ENCODE peak calls at places on chromosomes 3 and 15, in seven cellular contexts. F is IMR-90, I is psoas muscle, L is OCI-LY7, Y is A673, S is esophagus muscularis mucosa, C is suprapubic skin. G is an unnamed sample.

GRCh38 chr3:135944831-135945230 is 20.7 kb upstream of the PPP2R3A start:
- DNase-seq in Y (peak; percentile 14), C (no peak), I (no peak), L (no peak), S (no peak), F (peak; percentile 55), G (no peak)

GRCh38 chr15:82750831-82751181 is 41.1 kb upstream of the AP3B2 start:
- DNase-seq in L (peak; percentile 71), Y (no peak), I (peak; percentile 63), C (no peak), F (no peak), S (no peak), G (no peak)

GRCh38 chr15:98900382-98900781 is 107.2 kb downstream of the PGPEP1L start:
- DNase-seq in S (no peak), L (no peak), Y (no peak), F (peak; percentile 70), I (no peak), C (no peak), G (no peak)

GRCh38 chr3:72887723-72888545 is at the start of gene GXYLT2:
- DNase-seq in Y (peak; percentile 76), F (peak; percentile 71), L (peak; percentile 2), C (peak; percentile 75), S (no peak), I (peak; percentile 70), G (peak; percentile 55)

GRCh38 chr3:85148056-85148455 is 189.3 kb downstream of the CADM2 start:
- DNase-seq in F (no peak), L (no peak), C (no peak), I (no peak), S (no peak), Y (no peak), G (no peak)

GRCh38 chr3:169953462-169954141 is 13.0 kb upstream of the SEC62 start:
- DNase-seq in F (no peak), Y (no peak), I (no peak), C (no peak), L (no peak), S (no peak), G (no peak)

GRCh38 chr3:115800489-115801080 is 177.3 kb downstream of the GAP43 start:
- DNase-seq in C (no peak), S (no peak), Y (no peak), F (peak; percentile 86), I (no peak), L (no peak), G (no peak)

GRCh38 chr3:60552581-60552980 is 698.7 kb downstream of the FHIT start:
- DNase-seq in Y (no peak), I (no peak), C (no peak), F (peak; percentile 21), S (no peak), L (no peak), G (no peak)

GRCh38 chr3:116188231-116188785 is 257.0 kb downstream of the LSAMP start:
- DNase-seq in L (no peak), F (peak; percentile 66), Y (peak; percentile 73), S (no peak), C (no peak), I (no peak), G (no peak)

GRCh38 chr15:84684092-84684491 is 26.1 kb upstream of the NMB start:
- DNase-seq in Y (peak; percentile 17), I (no peak), F (peak; percentile 53), L (no peak), C (no peak), S (no peak), G (no peak)

GRCh38 chr3:26558257-26558656 is 64.3 kb upstream of the LRRC3B start:
- DNase-seq in C (no peak), Y (no peak), L (no peak), F (no peak), S (no peak), I (no peak), G (no peak)

GRCh38 chr3:134236505-134236904 is 14.2 kb downstream of the RYK start:
- DNase-seq in F (no peak), L (no peak), I (no peak), S (no peak), C (no peak), Y (no peak), G (no peak)

GRCh38 chr3:107150675-107151074 is 226.6 kb upstream of the CCDC54 start:
- DNase-seq in Y (no peak), F (no peak), I (no peak), L (no peak), C (no peak), S (no peak), G (no peak)

GRCh38 chr3:33061782-33062181 is 35.2 kb downstream of the GLB1 start:
- DNase-seq in F (peak; percentile 83), Y (no peak), L (peak; percentile 43), S (no peak), C (no peak), I (no peak), G (no peak)

GRCh38 chr3:121999931-122000330 is 22.1 kb downstream of the ILDR1 start:
- DNase-seq in L (no peak), F (no peak), S (no peak), I (no peak), Y (no peak), C (no peak), G (no peak)

GRCh38 chr3:122000936-122001605 is 21.0 kb downstream of the ILDR1 start:
- DNase-seq in L (no peak), C (no peak), F (no peak), S (peak; percentile 55), Y (no peak), I (no peak), G (no peak)

GRCh38 chr3:122003112-122003511 is 18.9 kb downstream of the ILDR1 start:
- DNase-seq in L (peak; percentile 65), C (no peak), F (no peak), Y (no peak), S (peak; percentile 60), I (no peak), G (no peak)

GRCh38 chr3:122003596-122003995 is 18.5 kb downstream of the ILDR1 start:
- DNase-seq in F (no peak), C (no peak), S (no peak), Y (no peak), L (no peak), I (no peak), G (no peak)

DNA sequence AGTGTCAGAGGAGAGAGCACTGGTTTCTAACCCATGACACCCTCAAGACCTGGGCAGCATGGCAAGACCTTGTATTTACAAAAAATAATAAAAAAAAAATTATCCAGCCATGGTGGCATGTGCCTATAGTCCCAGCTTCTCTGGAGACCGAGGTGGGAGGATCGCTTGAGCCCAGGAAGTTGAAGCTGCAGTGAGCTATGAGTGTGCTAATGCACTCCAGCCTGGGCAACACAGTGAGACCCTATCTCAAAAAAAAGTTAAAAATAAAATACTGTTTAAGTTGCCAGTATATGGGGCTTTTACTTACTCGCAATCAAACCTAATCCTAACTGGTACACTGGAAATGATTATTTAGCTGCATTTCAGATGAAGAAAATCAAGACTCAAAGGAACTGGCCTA is 20.2 kb downstream of the ILDR1 start:
- DNase-seq in I (no peak), S (no peak), C (no peak), Y (no peak), L (no peak), F (no peak), G (no peak)
- H3K4me1 ChIP-seq in I (no peaks in the 10 kb centered on the region), S (no peaks in the 10 kb centered on the region), C (no peaks in the 10 kb centered on the region), Y (peaks cover 8% of the 10 kb centered on the region), L (peaks cover 80% of the 10 kb centered on the region), F (peaks cover 3% of the 10 kb centered on the region), G (peaks cover 2% of the 10 kb centered on the region)

DNA sequence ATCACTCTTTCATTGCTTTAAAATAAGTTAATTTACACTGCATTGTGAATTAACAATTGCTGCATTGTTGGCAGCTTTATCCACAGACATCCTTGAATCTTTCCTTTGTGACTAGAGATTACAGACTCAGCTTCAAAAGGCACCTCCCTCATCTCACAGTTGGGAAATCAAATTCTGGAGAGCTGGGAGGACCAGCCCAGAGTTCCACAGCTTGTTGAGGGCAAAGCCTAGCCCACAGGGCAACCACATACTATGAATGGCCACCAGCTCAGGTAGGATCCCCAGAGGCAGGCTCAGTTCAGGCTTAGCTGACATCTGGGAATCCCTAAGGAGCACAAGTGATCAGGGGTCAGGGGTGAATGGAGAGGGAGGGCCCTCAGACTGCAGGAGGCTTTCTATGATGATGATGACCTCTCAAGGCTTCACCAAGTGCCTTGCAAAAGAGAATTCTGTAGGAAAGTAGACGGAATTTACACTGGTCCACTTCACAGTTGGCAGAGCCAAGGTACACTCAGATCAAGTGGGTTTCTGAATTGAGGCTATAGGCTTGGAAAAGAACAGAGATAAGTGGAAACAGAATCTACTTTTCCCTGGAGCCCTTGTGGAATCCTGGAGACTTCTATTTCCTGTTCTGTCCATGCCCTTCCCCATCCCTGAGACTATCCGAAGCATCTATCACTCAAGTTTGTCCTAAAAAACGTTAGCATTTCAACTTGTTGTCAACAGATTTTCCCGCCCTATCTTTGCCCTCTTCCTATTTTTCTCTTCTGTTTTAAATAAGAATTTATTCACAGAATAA is 13.2 kb downstream of the GCSAM start:
- DNase-seq in F (no peak), L (peak; percentile 36), C (no peak), Y (no peak), S (no peak), I (no peak), G (peak; percentile 29)
- H3K4me1 ChIP-seq in F (no peaks in the 10 kb centered on the region), L (peaks cover 100% of the 10 kb centered on the region), C (no peaks in the 10 kb centered on the region), Y (no peaks in the 10 kb centered on the region), S (no peaks in the 10 kb centered on the region), I (no peaks in the 10 kb centered on the region), G (peaks cover 3% of the 10 kb centered on the region)

DNA sequence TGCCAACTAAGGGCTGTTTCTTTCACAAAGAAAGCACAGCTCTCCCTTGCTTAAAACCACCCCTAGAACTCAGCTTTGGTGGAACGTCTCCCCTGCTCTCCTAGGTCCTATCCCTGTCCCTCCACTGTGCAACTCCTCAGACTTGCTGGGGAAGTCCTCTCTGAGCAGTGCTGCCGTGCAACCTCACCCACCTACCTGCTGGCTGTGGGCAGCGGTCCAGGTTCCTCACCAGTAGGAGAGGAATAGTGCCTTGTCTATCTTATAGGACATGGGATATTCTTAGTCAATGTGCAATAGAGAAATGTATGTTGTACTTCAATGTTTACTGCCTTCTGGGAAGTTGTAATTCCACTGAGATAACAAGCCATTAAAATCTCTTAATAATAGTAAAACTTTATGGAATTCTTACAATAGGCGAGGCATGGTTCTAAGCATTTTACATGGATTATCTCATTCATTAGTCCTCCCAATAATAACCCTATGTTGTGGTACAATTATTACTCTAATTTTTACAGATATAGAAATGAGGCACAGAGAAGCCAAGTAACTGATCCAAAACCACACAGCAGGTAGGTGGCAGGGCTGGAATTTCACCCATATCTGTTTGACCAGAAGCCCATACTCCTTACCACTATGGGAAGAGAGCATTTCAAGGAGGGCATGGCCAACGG is 51.6 kb downstream of the UMPS start:
- DNase-seq in I (peak; percentile 56), L (no peak), F (no peak), Y (no peak), S (no peak), C (no peak), G (no peak)
- H3K4me1 ChIP-seq in I (peaks cover 50% of the 10 kb centered on the region), L (no peaks in the 10 kb centered on the region), F (peaks cover 29% of the 10 kb centered on the region), Y (peaks cover 49% of the 10 kb centered on the region), S (peaks cover 56% of the 10 kb centered on the region), C (peaks cover 70% of the 10 kb centered on the region), G (peaks cover 28% of the 10 kb centered on the region)

DNA sequence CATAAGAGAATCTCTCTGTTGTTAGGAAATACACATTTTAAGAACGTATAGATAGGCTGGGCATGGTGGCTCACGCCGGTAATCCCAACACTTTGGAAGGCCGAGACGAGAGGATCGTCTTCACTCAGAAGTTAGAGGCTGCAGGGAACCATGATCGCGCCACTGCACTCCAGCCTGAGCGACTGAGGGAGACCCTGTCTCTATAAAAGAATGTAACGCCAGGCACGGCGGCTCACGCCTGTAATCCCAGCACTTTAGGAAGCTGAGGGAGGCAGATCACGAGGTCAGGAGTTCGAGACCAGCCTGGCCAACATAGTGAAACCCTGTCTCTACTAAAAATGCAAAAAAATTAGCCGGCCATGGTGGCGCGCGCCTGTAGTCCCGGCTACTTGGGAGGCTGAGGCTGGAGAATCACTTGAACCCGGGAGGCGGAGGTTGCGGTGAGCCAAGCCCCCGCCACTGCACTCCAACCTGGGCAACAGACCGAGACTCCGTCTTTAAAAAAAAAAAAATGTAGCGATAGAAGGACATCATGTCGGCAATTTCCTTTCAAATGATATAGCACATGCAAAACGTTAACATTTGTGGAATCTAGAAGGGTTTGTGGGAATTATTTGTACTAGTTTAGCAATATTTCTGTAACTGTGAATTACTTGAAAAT is 730 bp upstream of the RPL14 start:
- DNase-seq in F (no peak), S (no peak), L (no peak), I (no peak), Y (no peak), C (no peak), G (no peak)
- H3K4me1 ChIP-seq in F (no peaks in the 10 kb centered on the region), S (peaks cover 43% of the 10 kb centered on the region), L (peaks cover 49% of the 10 kb centered on the region), I (peaks cover 37% of the 10 kb centered on the region), Y (peaks cover 4% of the 10 kb centered on the region), C (peaks cover 50% of the 10 kb centered on the region), G (peaks cover 11% of the 10 kb centered on the region)

G was measured in lung.